ENCODE peak calls at places on chromosomes 11 and 22, in four cellular contexts. L is stomach, T is AG09309, K is epithelial cell of esophagus. W is an unnamed sample.

GRCh38 chr22:43401661-43402060 is 10.2 kb upstream of the MPPED1 start:
- DNase-seq in L (no peak), T (no peak), K (no peak), W (no peak)

GRCh38 chr22:35426801-35427140 is 26.8 kb downstream of the MCM5 start:
- DNase-seq in L (no peak), T (no peak), K (no peak), W (no peak)

GRCh38 chr22:37283393-37283937 is 1.2 kb downstream of the CYTH4 start:
- DNase-seq in L (no peak), T (no peak), K (no peak), W (no peak)

GRCh38 chr22:44685384-44686056 is 16.5 kb upstream of the PRR5 start:
- DNase-seq in L (peak), T (no peak), K (peak), W (peak)

GRCh38 chr11:91871791-91872190 is 352.8 kb upstream of the FAT3 start:
- DNase-seq in L (no peak), T (no peak), K (no peak), W (no peak)

GRCh38 chr11:35304393-35304790 is 115.0 kb downstream of the SLC1A2 start:
- DNase-seq in L (no peak), T (peak), K (peak), W (no peak)

GRCh38 chr11:832529-833113 is at the start of gene CD151:
- DNase-seq in L (peak), T (no peak), K (peak), W (peak)

GRCh38 chr11:91932151-91932821 is 292.3 kb upstream of the FAT3 start:
- DNase-seq in L (no peak), T (peak), K (no peak), W (no peak)

GRCh38 chr22:49228431-49229037 is 599.1 kb downstream of the BRD1 start:
- DNase-seq in L (no peak), T (no peak), K (no peak), W (peak)

GRCh38 chr11:44309483-44310197 is at the start of gene ALX4:
- DNase-seq in L (no peak), T (no peak), K (peak), W (peak)

GRCh38 chr11:86692746-86693145 is 20.3 kb upstream of the ME3 start:
- DNase-seq in L (no peak), T (no peak), K (no peak), W (no peak)

GRCh38 chr11:4531666-4532065 is 13.3 kb upstream of the OR52M1 start:
- DNase-seq in L (no peak), T (no peak), K (no peak), W (no peak)

GRCh38 chr11:99505319-99505718 is 484.6 kb downstream of the CNTN5 start:
- DNase-seq in L (no peak), T (peak), K (no peak), W (no peak)

GRCh38 chr11:36361901-36362391 is 65.9 kb downstream of the PRR5L start:
- DNase-seq in L (no peak), T (peak), K (peak), W (peak)

GRCh38 chr11:115168229-115168671 is 336.0 kb downstream of the CADM1 start:
- DNase-seq in L (no peak), T (peak), K (peak), W (no peak)

GRCh38 chr22:42283288-42284229 is 13.1 kb upstream of the TCF20 start:
- DNase-seq in L (no peak), T (no peak), K (no peak), W (peak)

GRCh38 chr11:100383357-100383865 is 303.7 kb upstream of the ARHGAP42 start:
- DNase-seq in L (no peak), T (no peak), K (no peak), W (no peak)

GRCh38 chr11:111913997-111914396 is 1.5 kb downstream of the HSPB2 start:
- DNase-seq in L (no peak), T (no peak), K (peak), W (no peak)

GRCh38 chr22:43879901-43880742 is 11.7 kb downstream of the PNPLA5 start:
- DNase-seq in L (no peak), T (no peak), K (no peak), W (peak)

GRCh38 chr11:123145220-123145619 is 49.8 kb downstream of the CLMP start:
- DNase-seq in L (no peak), T (no peak), K (peak), W (no peak)

GRCh38 chr11:99522467-99523173 is 501.9 kb downstream of the CNTN5 start:
- DNase-seq in L (no peak), T (no peak), K (no peak), W (no peak)

GRCh38 chr11:114080219-114080618 is 20.7 kb downstream of the ZBTB16 start:
- DNase-seq in L (no peak), T (no peak), K (peak), W (no peak)

GRCh38 chr22:48761546-48761945 is 1066.1 kb downstream of the BRD1 start:
- DNase-seq in L (peak), T (no peak), K (no peak), W (peak)

GRCh38 chr11:41612415-41612814 is 153.0 kb upstream of the LRRC4C start:
- DNase-seq in L (no peak), T (no peak), K (no peak), W (no peak)

GRCh38 chr11:59523541-59523940 is 12.2 kb downstream of the OR4D9 start:
- DNase-seq in L (no peak), T (no peak), K (no peak), W (peak)

GRCh38 chr11:12502041-12502440 is 124.7 kb downstream of the PARVA start:
- DNase-seq in L (no peak), T (peak), K (no peak), W (no peak)

GRCh38 chr22:50728523-50728931 is 9.5 kb upstream of the ACR start:
- DNase-seq in L (no peak), T (no peak), K (no peak), W (no peak)

GRCh38 chr11:19122966-19123615 is 6.1 kb downstream of the ZDHHC13 start:
- DNase-seq in L (no peak), T (no peak), K (no peak), W (no peak)

GRCh38 chr22:19641254-19641982 is 72.9 kb upstream of the SEPTIN5 start:
- DNase-seq in L (no peak), T (no peak), K (peak), W (peak)
- H3K4me3 ChIP-seq in L (no peak), T (no peak), K (peak), W (no peak)

GRCh38 chr11:101430236-101430635 is 153.6 kb downstream of the TRPC6 start:
- DNase-seq in L (no peak), T (no peak), K (no peak), W (no peak)
- TF ChIP-seq CTCF in L (no peak), T (no peak), K (no peak), W (no peak)

DNA sequence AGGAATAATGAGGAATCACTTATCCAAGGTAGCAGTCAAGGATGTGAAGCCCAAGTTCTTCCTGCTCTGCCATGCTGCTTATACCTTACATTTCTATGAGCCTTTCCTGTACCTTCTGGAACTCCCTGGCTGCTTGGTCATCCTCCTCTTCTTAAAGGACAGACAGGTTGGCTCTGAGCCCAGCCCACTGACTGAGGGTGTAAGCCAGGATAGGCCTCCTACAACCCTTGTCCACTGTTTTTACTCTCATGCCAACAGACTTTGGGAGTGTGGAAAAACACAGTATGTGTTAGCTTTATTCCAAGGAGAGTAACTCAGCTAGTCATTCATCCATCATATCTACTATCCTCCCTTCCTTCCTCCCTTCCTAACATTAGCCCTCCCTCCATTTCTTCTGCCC is 47.5 kb downstream of the IRAG1 start:
- DNase-seq in L (no peak), T (no peak), K (no peak), W (no peak)
- H3K4me3 ChIP-seq in L (no peak), T (no peak), K (no peak), W (no peak)

GRCh38 chr11:75563978-75564552 is 2.0 kb downstream of the SERPINH1 start:
- DNase-seq in L (peak), T (no peak), K (no peak), W (peak)
- TF ChIP-seq CTCF in L (no peak), T (peak), K (peak), W (peak)

DNA sequence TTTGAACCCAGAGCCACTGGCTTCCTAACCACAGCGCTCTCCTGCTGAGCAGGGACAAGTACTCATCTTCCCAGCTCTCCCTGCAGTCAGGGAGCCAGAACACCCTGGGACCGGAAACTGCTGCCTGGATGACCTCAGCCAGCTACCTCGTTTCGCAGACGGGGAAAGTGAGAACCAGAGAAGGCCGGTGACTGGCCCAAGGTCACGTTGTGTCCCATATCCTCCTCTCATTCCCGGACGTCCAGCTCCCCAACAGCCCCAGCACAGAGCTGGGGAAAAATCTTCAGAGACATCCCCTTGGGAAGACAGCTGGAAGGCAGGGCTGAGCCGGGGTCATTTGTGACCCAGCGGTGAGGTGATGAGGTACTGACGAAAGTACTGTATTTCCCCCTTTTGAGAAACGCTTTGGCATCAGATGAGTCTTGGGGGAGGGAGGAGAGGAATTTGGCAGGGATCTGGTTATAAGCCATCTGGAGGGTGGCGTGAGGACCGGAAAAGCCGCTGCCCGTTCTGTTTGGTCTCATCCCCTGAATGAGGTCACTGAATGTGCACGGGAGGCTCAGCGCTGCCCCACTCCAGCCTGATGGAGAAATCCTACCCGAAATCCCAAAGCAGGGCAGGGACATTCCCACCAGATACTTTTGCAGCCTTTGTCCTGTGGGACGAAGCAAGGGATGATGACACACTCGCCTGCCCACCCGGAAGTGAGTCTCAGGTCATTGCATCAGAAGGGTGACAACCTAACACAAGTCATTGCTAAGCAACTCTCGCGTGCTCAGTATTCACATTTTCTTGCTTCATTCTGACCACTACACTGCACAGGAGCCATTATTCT is 41.1 kb downstream of the LIF start:
- DNase-seq in L (peak), T (peak), K (peak), W (no peak)
- H3K4me3 ChIP-seq in L (no peak), T (peak), K (no peak), W (no peak)

GRCh38 chr11:67576742-67577475 is 6.7 kb upstream of the GSTP1 start:
- DNase-seq in L (no peak), T (no peak), K (no peak), W (peak)
- TF ChIP-seq CTCF in L (no peak), T (no peak), K (peak), W (peak)

GRCh38 chr11:97943493-97943892 is 1077.3 kb upstream of the CNTN5 start:
- DNase-seq in L (no peak), T (no peak), K (no peak), W (no peak)

DNA sequence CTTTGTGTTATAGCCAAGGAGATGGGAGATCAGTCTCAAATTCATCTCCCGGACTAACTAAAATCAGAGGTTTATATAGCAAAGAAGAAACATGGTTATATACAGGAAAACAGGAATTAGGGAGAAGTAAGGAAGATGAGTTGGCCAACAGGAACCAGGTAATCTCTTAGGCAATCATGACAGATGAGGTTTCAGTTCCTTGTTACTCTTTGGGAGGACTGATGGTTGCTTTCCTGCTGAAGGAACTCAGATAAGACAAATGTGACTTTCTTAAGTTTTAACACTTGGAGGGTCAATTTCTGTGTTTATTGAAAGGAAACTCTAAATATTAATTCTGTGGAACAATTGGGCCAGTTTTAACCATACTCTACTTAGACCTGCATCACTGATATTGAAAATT is 1072.0 kb upstream of the CNTN5 start:
- DNase-seq in L (no peak), T (no peak), K (peak), W (no peak)
- H3K4me3 ChIP-seq in L (no peak), T (no peak), K (no peak), W (no peak)

GRCh38 chr11:121323208-121323607 is 30.6 kb downstream of the SC5D start:
- DNase-seq in L (no peak), T (no peak), K (no peak), W (no peak)
- TF ChIP-seq CTCF in L (no peak), T (no peak), K (no peak), W (peak)

GRCh38 chr11:67117176-67117575 is 1.9 kb upstream of the KDM2A start:
- DNase-seq in L (no peak), T (no peak), K (no peak), W (no peak)
- H3K4me3 ChIP-seq in L (peak), T (no peak), K (no peak), W (peak)

GRCh38 chr11:110098645-110099044 is 5.5 kb downstream of the ZC3H12C start:
- DNase-seq in L (no peak), T (no peak), K (peak), W (no peak)
- TF ChIP-seq CTCF in L (no peak), T (no peak), K (no peak), W (no peak)